ENCODE peak calls at places on chromosomes 12 and 14, in eight cellular contexts. One of them, this sample, is unnamed.
A peak's percentile ranks its signal among the peaks of the same experiment; 100 is the strongest.

GRCh38 chr14:75340921-75341320 is 62.3 kb downstream of the FOS start:
- DNase-seq in mesendoderm: no peak
- DNase-seq in uterus: peak; percentile 89
- DNase-seq in iPS DF 6.9: no peak
- DNase-seq in right lobe of liver: peak; percentile 66
- DNase-seq in neural progenitor cell: no peak
- DNase-seq in GM23338: no peak
- DNase-seq in neuronal stem cell: no peak
- DNase-seq in this sample: peak; percentile 87

GRCh38 chr14:99821519-99822165 is 28.4 kb downstream of the EML1 start:
- DNase-seq in neural progenitor cell: no peak
- DNase-seq in iPS DF 6.9: no peak
- DNase-seq in GM23338: no peak
- DNase-seq in right lobe of liver: no peak
- DNase-seq in uterus: peak; percentile 34
- DNase-seq in mesendoderm: no peak
- DNase-seq in neuronal stem cell: no peak
- DNase-seq in this sample: no peak

GRCh38 chr12:11677752-11678151 is 28.3 kb downstream of the ETV6 start:
- DNase-seq in mesendoderm: no peak
- DNase-seq in iPS DF 6.9: no peak
- DNase-seq in GM23338: no peak
- DNase-seq in neural progenitor cell: no peak
- DNase-seq in uterus: no peak
- DNase-seq in neuronal stem cell: no peak
- DNase-seq in right lobe of liver: no peak
- DNase-seq in this sample: no peak

GRCh38 chr12:94710933-94711332 is 60.6 kb upstream of the TMCC3 start:
- DNase-seq in mesendoderm: peak; percentile 60
- DNase-seq in uterus: no peak
- DNase-seq in neural progenitor cell: peak; percentile 37
- DNase-seq in GM23338: peak; percentile 73
- DNase-seq in iPS DF 6.9: peak; percentile 25
- DNase-seq in right lobe of liver: no peak
- DNase-seq in neuronal stem cell: no peak
- DNase-seq in this sample: no peak

GRCh38 chr12:40907115-40907521 is 214.9 kb downstream of the CNTN1 start:
- DNase-seq in GM23338: no peak
- DNase-seq in uterus: no peak
- DNase-seq in neuronal stem cell: no peak
- DNase-seq in iPS DF 6.9: no peak
- DNase-seq in mesendoderm: peak; percentile 77
- DNase-seq in right lobe of liver: no peak
- DNase-seq in neural progenitor cell: no peak
- DNase-seq in this sample: no peak

GRCh38 chr14:33451211-33451610 is 499.7 kb downstream of the EGLN3 start:
- DNase-seq in neuronal stem cell: no peak
- DNase-seq in mesendoderm: no peak
- DNase-seq in iPS DF 6.9: no peak
- DNase-seq in uterus: no peak
- DNase-seq in right lobe of liver: no peak
- DNase-seq in GM23338: no peak
- DNase-seq in neural progenitor cell: no peak
- DNase-seq in this sample: no peak

GRCh38 chr14:100680439-100681051 is 46.1 kb upstream of the DLK1 start:
- DNase-seq in GM23338: no peak
- DNase-seq in neural progenitor cell: no peak
- DNase-seq in neuronal stem cell: no peak
- DNase-seq in right lobe of liver: no peak
- DNase-seq in mesendoderm: no peak
- DNase-seq in uterus: no peak
- DNase-seq in iPS DF 6.9: no peak
- DNase-seq in this sample: no peak

GRCh38 chr12:26122681-26123481 is 2.0 kb downstream of the BHLHE41 start:
- DNase-seq in neural progenitor cell: peak; percentile 78
- DNase-seq in uterus: peak; percentile 81
- DNase-seq in mesendoderm: no peak
- DNase-seq in GM23338: peak; percentile 61
- DNase-seq in right lobe of liver: peak; percentile 45
- DNase-seq in neuronal stem cell: peak; percentile 54
- DNase-seq in iPS DF 6.9: no peak
- DNase-seq in this sample: peak; percentile 86

GRCh38 chr12:19547258-19547657 is 108.0 kb downstream of the AEBP2 start:
- DNase-seq in neural progenitor cell: no peak
- DNase-seq in mesendoderm: no peak
- DNase-seq in right lobe of liver: no peak
- DNase-seq in neuronal stem cell: no peak
- DNase-seq in iPS DF 6.9: no peak
- DNase-seq in uterus: no peak
- DNase-seq in GM23338: no peak
- DNase-seq in this sample: no peak

GRCh38 chr12:52245962-52246577 is 13.0 kb downstream of the KRT7 start:
- DNase-seq in iPS DF 6.9: no peak
- DNase-seq in mesendoderm: no peak
- DNase-seq in GM23338: no peak
- DNase-seq in neural progenitor cell: no peak
- DNase-seq in neuronal stem cell: no peak
- DNase-seq in uterus: no peak
- DNase-seq in right lobe of liver: no peak
- DNase-seq in this sample: no peak

GRCh38 chr14:24141030-24141880 is at the start of gene EMC9:
- DNase-seq in uterus: peak; percentile 100
- DNase-seq in mesendoderm: peak; percentile 100
- DNase-seq in GM23338: peak; percentile 100
- DNase-seq in neuronal stem cell: peak; percentile 99
- DNase-seq in iPS DF 6.9: peak; percentile 99
- DNase-seq in right lobe of liver: peak; percentile 100
- DNase-seq in neural progenitor cell: peak; percentile 100
- DNase-seq in this sample: peak; percentile 99

GRCh38 chr14:49670475-49670874 is 17.5 kb downstream of the POLE2 start:
- DNase-seq in GM23338: no peak
- DNase-seq in uterus: no peak
- DNase-seq in mesendoderm: no peak
- DNase-seq in right lobe of liver: no peak
- DNase-seq in iPS DF 6.9: no peak
- DNase-seq in neuronal stem cell: no peak
- DNase-seq in neural progenitor cell: no peak
- DNase-seq in this sample: no peak

DNA sequence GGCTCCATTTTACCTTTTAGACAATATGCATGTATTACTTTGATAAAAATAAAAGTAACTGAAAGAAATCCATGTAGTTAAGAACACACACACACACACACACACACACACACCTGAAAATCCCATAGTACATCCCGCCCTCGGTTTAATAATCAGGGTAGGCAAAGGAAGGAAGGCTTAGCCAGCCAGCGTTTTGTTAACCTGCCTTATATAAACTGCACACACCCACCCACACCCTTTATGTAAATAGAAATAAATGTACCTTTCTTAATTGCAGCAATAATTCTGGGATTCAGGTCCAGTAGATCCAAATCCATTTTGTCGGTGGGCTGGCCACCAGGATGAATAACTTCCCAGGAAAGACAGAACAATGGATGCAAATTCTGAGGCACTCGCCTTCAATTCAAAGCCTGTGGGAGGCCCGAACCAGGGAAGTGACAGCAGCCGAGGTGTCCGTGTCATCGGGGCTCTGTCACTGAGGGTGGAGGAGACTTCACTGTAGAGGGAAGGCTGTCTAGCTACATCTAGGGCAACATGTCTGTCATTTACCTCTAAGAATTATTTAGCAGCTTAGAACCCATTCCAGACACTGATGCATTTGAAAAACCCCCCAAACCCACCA is 4.4 kb downstream of the XRCC3 start:
- DNase-seq in uterus: no peak
- DNase-seq in right lobe of liver: no peak
- DNase-seq in neural progenitor cell: no peak
- DNase-seq in GM23338: no peak
- DNase-seq in mesendoderm: peak; percentile 58
- DNase-seq in iPS DF 6.9: no peak
- DNase-seq in neuronal stem cell: no peak
- DNase-seq in this sample: no peak
- H3K27ac ChIP-seq in uterus: no peak overlapping the region
- H3K27ac ChIP-seq in right lobe of liver: no peak overlapping the region
- H3K27ac ChIP-seq in neural progenitor cell: peak overlapping the region; percentile 20
- H3K27ac ChIP-seq in GM23338: no peak overlapping the region
- H3K27ac ChIP-seq in mesendoderm: no peak overlapping the region
- H3K27ac ChIP-seq in iPS DF 6.9: no peak overlapping the region
- H3K27ac ChIP-seq in neuronal stem cell: no peak overlapping the region
- H3K27ac ChIP-seq in this sample: peak overlapping the region; percentile 60

GRCh38 chr12:76080017-76080728 is 4.3 kb downstream of the NAP1L1 start:
- DNase-seq in neuronal stem cell: no peak
- DNase-seq in uterus: no peak
- DNase-seq in right lobe of liver: no peak
- DNase-seq in iPS DF 6.9: no peak
- DNase-seq in GM23338: no peak
- DNase-seq in mesendoderm: no peak
- DNase-seq in neural progenitor cell: no peak
- DNase-seq in this sample: no peak
- H3K4me3 ChIP-seq in neuronal stem cell: no peak overlapping the region
- H3K4me3 ChIP-seq in uterus: no peak overlapping the region
- H3K4me3 ChIP-seq in right lobe of liver: no peak overlapping the region
- H3K4me3 ChIP-seq in iPS DF 6.9: no peak overlapping the region
- H3K4me3 ChIP-seq in GM23338: peak overlapping the region; percentile 5
- H3K4me3 ChIP-seq in mesendoderm: no peak overlapping the region
- H3K4me3 ChIP-seq in neural progenitor cell: no peak overlapping the region
- H3K4me3 ChIP-seq in this sample: no peak overlapping the region

GRCh38 chr14:103530831-103531230 is 1.8 kb downstream of the TRMT61A start:
- DNase-seq in right lobe of liver: no peak
- DNase-seq in neural progenitor cell: no peak
- DNase-seq in uterus: no peak
- DNase-seq in iPS DF 6.9: no peak
- DNase-seq in mesendoderm: no peak
- DNase-seq in neuronal stem cell: no peak
- DNase-seq in GM23338: no peak
- DNase-seq in this sample: no peak
- H3K36me3 ChIP-seq in right lobe of liver: no peaks in the 10 kb centered on the region
- H3K36me3 ChIP-seq in neural progenitor cell: no peaks in the 10 kb centered on the region
- H3K36me3 ChIP-seq in uterus: no peaks in the 10 kb centered on the region
- H3K36me3 ChIP-seq in iPS DF 6.9: peaks cover 16% of the 10 kb centered on the region
- H3K36me3 ChIP-seq in mesendoderm: no peaks in the 10 kb centered on the region
- H3K36me3 ChIP-seq in neuronal stem cell: no peaks in the 10 kb centered on the region
- H3K36me3 ChIP-seq in GM23338: no peaks in the 10 kb centered on the region
- H3K36me3 ChIP-seq in this sample: peaks cover 56% of the 10 kb centered on the region

GRCh38 chr12:57135487-57135886 is 7.2 kb downstream of the LRP1 start:
- DNase-seq in iPS DF 6.9: no peak
- DNase-seq in mesendoderm: peak; percentile 80
- DNase-seq in GM23338: peak; percentile 46
- DNase-seq in neuronal stem cell: no peak
- DNase-seq in right lobe of liver: peak; percentile 21
- DNase-seq in uterus: peak; percentile 59
- DNase-seq in neural progenitor cell: peak; percentile 41
- DNase-seq in this sample: no peak
- H3K27ac ChIP-seq in iPS DF 6.9: no peak overlapping the region
- H3K27ac ChIP-seq in mesendoderm: peak overlapping the region; percentile 21
- H3K27ac ChIP-seq in GM23338: peak overlapping the region; percentile 83
- H3K27ac ChIP-seq in neuronal stem cell: peak overlapping the region; percentile 46
- H3K27ac ChIP-seq in right lobe of liver: peak overlapping the region; percentile 40
- H3K27ac ChIP-seq in uterus: peak overlapping the region; percentile 99
- H3K27ac ChIP-seq in neural progenitor cell: peak overlapping the region; percentile 63
- H3K27ac ChIP-seq in this sample: peak overlapping the region; percentile 8

GRCh38 chr12:103680591-103681065 is 93.6 kb downstream of the STAB2 start:
- DNase-seq in uterus: peak; percentile 45
- DNase-seq in neuronal stem cell: no peak
- DNase-seq in mesendoderm: peak; percentile 93
- DNase-seq in GM23338: no peak
- DNase-seq in neural progenitor cell: no peak
- DNase-seq in iPS DF 6.9: no peak
- DNase-seq in right lobe of liver: no peak
- DNase-seq in this sample: no peak
- H3K4me3 ChIP-seq in uterus: no peak overlapping the region
- H3K4me3 ChIP-seq in neuronal stem cell: no peak overlapping the region
- H3K4me3 ChIP-seq in mesendoderm: no peak overlapping the region
- H3K4me3 ChIP-seq in GM23338: no peak overlapping the region
- H3K4me3 ChIP-seq in neural progenitor cell: no peak overlapping the region
- H3K4me3 ChIP-seq in iPS DF 6.9: no peak overlapping the region
- H3K4me3 ChIP-seq in right lobe of liver: no peak overlapping the region
- H3K4me3 ChIP-seq in this sample: no peak overlapping the region

GRCh38 chr14:54772451-54772881 is 130.2 kb downstream of the GCH1 start:
- DNase-seq in neural progenitor cell: no peak
- DNase-seq in right lobe of liver: no peak
- DNase-seq in neuronal stem cell: no peak
- DNase-seq in uterus: no peak
- DNase-seq in iPS DF 6.9: no peak
- DNase-seq in mesendoderm: no peak
- DNase-seq in GM23338: no peak
- DNase-seq in this sample: no peak
- H3K36me3 ChIP-seq in neural progenitor cell: no peaks in the 10 kb centered on the region
- H3K36me3 ChIP-seq in right lobe of liver: peaks cover 9% of the 10 kb centered on the region
- H3K36me3 ChIP-seq in neuronal stem cell: peaks cover 3% of the 10 kb centered on the region
- H3K36me3 ChIP-seq in uterus: no peaks in the 10 kb centered on the region
- H3K36me3 ChIP-seq in iPS DF 6.9: no peaks in the 10 kb centered on the region
- H3K36me3 ChIP-seq in mesendoderm: peaks cover 2% of the 10 kb centered on the region
- H3K36me3 ChIP-seq in GM23338: no peaks in the 10 kb centered on the region
- H3K36me3 ChIP-seq in this sample: peaks cover 3% of the 10 kb centered on the region

DNA sequence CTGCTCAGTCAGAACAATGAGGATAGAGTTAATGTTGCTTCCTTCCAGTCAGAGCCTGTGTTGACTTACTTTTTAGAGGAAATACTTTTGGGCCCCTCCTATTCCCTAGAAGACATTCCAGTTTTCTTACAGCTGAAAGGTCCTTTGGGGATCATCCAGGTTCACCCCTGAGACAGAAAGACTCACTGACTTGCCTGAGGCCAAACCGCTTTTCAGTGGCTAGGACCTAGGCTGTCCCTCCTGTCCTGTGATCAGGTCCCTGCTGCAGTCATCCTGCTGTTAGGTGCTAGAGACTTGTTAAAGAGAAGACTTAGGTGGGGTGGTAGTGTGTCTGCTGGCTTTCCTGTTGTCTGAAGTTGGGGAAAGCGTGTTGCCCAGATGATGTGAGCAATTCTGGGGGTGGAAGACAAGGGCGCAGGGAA is 39.6 kb downstream of the SUSD6 start:
- DNase-seq in neural progenitor cell: no peak
- DNase-seq in neuronal stem cell: no peak
- DNase-seq in mesendoderm: peak; percentile 49
- DNase-seq in uterus: no peak
- DNase-seq in right lobe of liver: no peak
- DNase-seq in iPS DF 6.9: no peak
- DNase-seq in GM23338: no peak
- DNase-seq in this sample: no peak
- H3K27ac ChIP-seq in neural progenitor cell: no peak overlapping the region
- H3K27ac ChIP-seq in neuronal stem cell: no peak overlapping the region
- H3K27ac ChIP-seq in mesendoderm: peak overlapping the region; percentile 8
- H3K27ac ChIP-seq in uterus: peak overlapping the region; percentile 84
- H3K27ac ChIP-seq in right lobe of liver: no peak overlapping the region
- H3K27ac ChIP-seq in iPS DF 6.9: no peak overlapping the region
- H3K27ac ChIP-seq in GM23338: no peak overlapping the region
- H3K27ac ChIP-seq in this sample: no peak overlapping the region

DNA sequence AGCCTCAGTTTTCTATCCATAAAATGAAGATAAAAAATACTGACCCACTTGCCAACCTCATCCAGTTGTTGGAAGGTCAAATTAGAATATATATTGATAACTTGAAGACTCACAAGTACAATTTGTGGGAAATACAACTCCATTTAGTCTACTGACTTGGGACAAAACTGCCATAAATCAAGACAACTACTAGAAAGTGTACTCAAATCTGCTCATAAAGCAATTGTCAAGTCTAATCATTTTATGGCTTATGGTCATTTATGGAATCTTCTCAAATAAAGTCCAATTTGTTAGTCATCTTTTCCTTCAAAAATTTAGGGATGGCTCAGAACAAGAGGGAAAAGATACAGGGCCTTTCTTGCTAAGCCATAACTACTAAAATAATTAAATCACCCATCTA is 7.0 kb downstream of the BTG1 start:
- DNase-seq in uterus: no peak
- DNase-seq in neural progenitor cell: no peak
- DNase-seq in mesendoderm: no peak
- DNase-seq in iPS DF 6.9: no peak
- DNase-seq in neuronal stem cell: no peak
- DNase-seq in GM23338: no peak
- DNase-seq in right lobe of liver: no peak
- DNase-seq in this sample: no peak
- H3K4me3 ChIP-seq in uterus: peak overlapping the region; percentile 84
- H3K4me3 ChIP-seq in neural progenitor cell: peak overlapping the region; percentile 94
- H3K4me3 ChIP-seq in mesendoderm: no peak overlapping the region
- H3K4me3 ChIP-seq in iPS DF 6.9: no peak overlapping the region
- H3K4me3 ChIP-seq in neuronal stem cell: no peak overlapping the region
- H3K4me3 ChIP-seq in GM23338: peak overlapping the region; percentile 78
- H3K4me3 ChIP-seq in right lobe of liver: no peak overlapping the region
- H3K4me3 ChIP-seq in this sample: peak overlapping the region; percentile 87